ENCODE peak calls at places on chromosomes 13 and 19, in nine cellular contexts. B is fibroblast of the aortic adventitia, Z is uterus, F is kidney epithelial cell, N is GM06990, V is Caco-2, J is RWPE2, A is endodermal cell, I is A549. X is an unnamed sample.
A peak's percentile ranks its signal among the peaks of the same experiment; 100 is the strongest.

GRCh38 chr13:38636756-38637155 is 50.1 kb upstream of the FREM2 start:
- DNase-seq in F (no peak), I (no peak), J (no peak), V (peak; percentile 84), Z (no peak), B (no peak), N (no peak), A (no peak), X (no peak)

GRCh38 chr19:30653646-30654386 is 281.6 kb downstream of the ZNF536 start:
- DNase-seq in J (no peak), V (no peak), Z (no peak), I (no peak), F (no peak), A (peak; percentile 29), B (no peak), N (no peak), X (no peak)

GRCh38 chr13:40101708-40102359 is 446.4 kb downstream of the COG6 start:
- DNase-seq in J (no peak), N (peak; percentile 36), B (no peak), I (no peak), A (no peak), Z (no peak), F (no peak), V (no peak), X (no peak)

GRCh38 chr19:43624933-43625332 is 5.5 kb upstream of the ZNF428 start:
- DNase-seq in A (peak; percentile 98), Z (no peak), B (no peak), N (peak; percentile 66), V (no peak), J (no peak), I (peak; percentile 49), F (no peak), X (no peak)

GRCh38 chr13:68727165-68727564 is 1380.5 kb upstream of the ATXN8OS start:
- DNase-seq in J (no peak), I (no peak), A (no peak), B (no peak), F (no peak), N (no peak), V (no peak), Z (no peak), X (peak; percentile 46)

GRCh38 chr13:48411281-48412099 is 1.4 kb downstream of the LPAR6 start:
- DNase-seq in V (no peak), N (no peak), I (no peak), A (no peak), B (peak; percentile 29), Z (no peak), F (no peak), J (no peak), X (no peak)

GRCh38 chr19:13872695-13873389 is 4.1 kb upstream of the NANOS3 start:
- DNase-seq in F (no peak), B (no peak), J (no peak), Z (no peak), N (no peak), A (peak; percentile 91), I (peak; percentile 47), V (no peak), X (no peak)

GRCh38 chr13:25494708-25495411 is 123.1 kb downstream of the ATP8A2 start:
- DNase-seq in I (no peak), J (no peak), A (no peak), B (no peak), N (no peak), F (no peak), Z (no peak), V (no peak), X (no peak)

GRCh38 chr13:45510671-45511070 is 45.9 kb downstream of the COG3 start:
- DNase-seq in F (no peak), I (no peak), V (no peak), B (no peak), A (peak; percentile 74), N (no peak), Z (no peak), J (no peak), X (no peak)

GRCh38 chr19:6725513-6726231 is 5.2 kb upstream of the C3 start:
- DNase-seq in V (no peak), I (no peak), B (no peak), F (no peak), J (no peak), A (no peak), N (no peak), Z (no peak), X (no peak)

GRCh38 chr13:28497143-28497876 is 2.4 kb upstream of the FLT1 start:
- DNase-seq in A (no peak), F (no peak), J (no peak), Z (no peak), B (no peak), V (no peak), I (no peak), N (no peak), X (no peak)

GRCh38 chr13:50644081-50644871 is 199.2 kb downstream of the DLEU7 start:
- DNase-seq in A (no peak), F (no peak), V (no peak), I (no peak), J (peak; percentile 78), N (no peak), Z (no peak), B (no peak), X (no peak)

GRCh38 chr13:34207334-34207733 is 389.4 kb downstream of the RFC3 start:
- DNase-seq in N (no peak), I (peak; percentile 81), V (peak; percentile 11), A (no peak), B (peak; percentile 93), F (no peak), Z (no peak), J (no peak), X (peak; percentile 50)

GRCh38 chr19:45814166-45814780 is 835 bp downstream of the RSPH6A start:
- DNase-seq in B (no peak), J (no peak), F (no peak), Z (no peak), I (no peak), A (no peak), V (no peak), N (no peak), X (no peak)

GRCh38 chr19:3276341-3276799 is 51.9 kb downstream of the CELF5 start:
- DNase-seq in A (peak; percentile 99), I (peak; percentile 83), Z (no peak), V (peak; percentile 42), N (no peak), F (no peak), J (peak; percentile 83), B (no peak), X (no peak)

GRCh38 chr13:71067164-71067815 is 799.7 kb downstream of the DACH1 start:
- DNase-seq in N (no peak), A (peak; percentile 47), B (no peak), Z (no peak), J (no peak), I (peak; percentile 0), F (no peak), V (peak; percentile 28), X (no peak)
- TF ChIP-seq CTCF in N (no peak), A (peak; percentile 72), B (no peak), Z (no peak), J (no peak), I (no peak), F (peak; percentile 13), V (peak; percentile 46), X (peak; percentile 32)

DNA sequence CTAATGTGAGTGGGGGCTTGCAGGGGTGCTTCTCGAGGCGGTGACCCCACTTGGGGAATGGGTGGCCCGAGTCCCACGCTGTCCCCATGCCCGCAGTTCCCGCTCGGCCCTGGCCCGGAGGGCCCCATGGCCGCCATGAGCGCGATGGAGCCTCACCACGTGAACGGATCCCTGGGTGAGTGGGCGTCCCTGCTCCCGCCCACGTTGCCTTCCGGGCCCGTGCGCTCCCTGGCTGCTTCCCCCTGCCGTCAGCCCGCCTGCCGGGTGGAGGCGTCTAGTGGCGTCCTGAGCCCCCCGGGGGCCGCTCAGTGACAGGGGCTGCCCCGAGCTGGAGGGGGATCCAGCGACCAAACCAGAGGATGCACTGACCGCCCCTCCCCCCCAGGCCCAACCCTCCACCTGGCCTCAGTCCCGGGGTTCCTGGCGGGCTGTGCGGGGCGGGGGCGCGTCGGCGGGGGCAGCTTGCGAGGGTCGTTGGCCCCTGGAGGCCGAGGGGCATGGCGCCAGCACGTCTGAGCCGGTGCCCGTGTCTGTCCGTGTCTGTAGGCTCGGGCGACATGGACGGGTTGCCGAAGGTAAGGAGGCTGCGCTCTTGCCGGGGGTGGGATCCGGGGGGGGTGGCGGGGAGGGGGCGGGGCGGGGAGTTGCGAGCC is 4.8 kb downstream of the ISYNA1 start:
- DNase-seq in N (peak; percentile 75), Z (peak; percentile 53), A (peak; percentile 81), B (no peak), F (no peak), I (no peak), V (no peak), J (no peak), X (no peak)
- H3K4me3 ChIP-seq in N (peak overlapping the region; percentile 83), Z (peak overlapping the region; percentile 41), A (peak overlapping the region; percentile 35), B (no peak overlapping the region), F (peak overlapping the region; percentile 39), I (no peak overlapping the region), V (no peak overlapping the region), J (no peak overlapping the region), X (peak overlapping the region; percentile 39)

DNA sequence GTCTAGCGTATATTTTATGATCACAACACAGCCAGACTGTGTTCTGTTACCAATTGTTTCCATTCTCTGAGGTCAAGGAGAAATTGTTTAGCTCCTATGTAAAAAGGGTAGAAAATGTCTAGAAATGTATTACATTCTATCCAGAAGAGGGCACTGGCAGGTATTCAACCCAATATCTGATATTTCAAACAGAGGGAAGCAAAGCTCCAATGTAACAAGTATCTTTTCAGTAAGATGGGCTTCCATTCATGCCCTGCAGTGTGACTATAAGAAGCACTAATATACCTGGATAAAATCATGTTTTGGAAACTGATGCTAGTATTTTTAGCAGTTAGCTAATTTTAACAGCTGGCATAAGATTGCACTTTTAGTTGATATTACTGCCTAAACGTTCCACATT is 312.7 kb downstream of the FGF14 start:
- DNase-seq in V (no peak), J (no peak), A (no peak), I (no peak), Z (no peak), N (no peak), B (peak; percentile 8), F (no peak), X (no peak)
- TF ChIP-seq CTCF in V (peak; percentile 25), J (peak; percentile 42), A (peak; percentile 53), I (no peak), Z (no peak), N (peak; percentile 10), B (peak; percentile 9), F (peak; percentile 41), X (peak; percentile 9)

DNA sequence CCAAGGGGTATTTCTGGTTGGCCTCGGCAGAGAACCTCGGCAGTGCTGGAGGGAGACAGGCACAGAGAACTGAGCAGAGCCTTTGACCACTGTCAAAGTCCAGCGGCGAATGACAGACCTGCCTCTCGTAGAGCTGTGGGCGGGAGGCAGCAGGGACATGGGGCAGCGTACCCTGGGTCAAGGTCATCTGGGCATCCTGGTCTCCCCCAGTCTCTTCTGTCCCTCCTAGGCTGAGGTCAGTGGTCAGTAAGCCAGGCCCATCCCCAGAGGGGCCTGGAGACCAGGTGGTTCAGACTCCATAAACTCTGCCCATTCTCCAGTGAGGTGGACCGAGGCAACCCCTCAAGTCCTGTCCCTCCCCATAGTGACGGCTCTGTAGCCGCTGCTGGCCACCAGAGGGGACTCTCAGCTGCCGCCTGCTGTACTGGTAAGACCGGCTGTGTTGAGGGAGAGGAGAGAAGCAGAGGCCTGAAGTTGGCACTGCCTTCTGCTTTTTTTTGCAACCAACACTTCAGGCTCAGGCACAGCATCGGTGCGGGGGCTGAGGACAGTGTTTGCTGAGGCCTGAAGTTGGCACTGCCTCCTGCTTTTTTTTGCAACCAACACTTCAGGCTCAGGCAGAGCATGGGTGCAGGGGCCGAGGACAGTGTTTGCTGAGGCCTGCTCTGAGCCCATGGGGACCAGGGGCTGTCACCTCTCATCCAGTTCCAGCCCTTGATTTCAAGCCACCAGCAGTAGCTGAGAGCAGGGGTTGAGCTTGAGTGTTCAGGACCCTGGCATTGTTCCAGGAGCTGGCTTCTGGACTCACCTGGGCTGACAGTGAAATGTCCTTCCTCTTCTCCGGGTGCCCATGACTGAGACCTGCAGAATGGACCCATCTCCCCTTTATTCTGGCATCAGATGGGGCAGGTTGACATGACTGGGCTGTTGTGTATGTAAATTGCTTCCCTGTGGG is at the start of gene PGLYRP2:
- DNase-seq in V (no peak), F (no peak), A (peak; percentile 65), J (no peak), N (no peak), Z (no peak), I (peak; percentile 32), B (no peak), X (no peak)
- H3K4me3 ChIP-seq in V (no peak within 1 kb of the TSS), F (no peak within 1 kb of the TSS), A (no peak within 1 kb of the TSS), J (no peak within 1 kb of the TSS), N (no peak within 1 kb of the TSS), Z (no peak within 1 kb of the TSS), I (no peak within 1 kb of the TSS), B (no peak within 1 kb of the TSS), X (no peak within 1 kb of the TSS)